ENCODE peak calls at places on chromosomes 5 and 9, in five cellular contexts. E is NCI-H510A treated with DMSO at 0.1 percent for 48 hours, C is heart left ventricle, O is BJ, Y is dorsolateral prefrontal cortex. P is an unnamed sample.

GRCh38 chr9:92159058-92159457 is 43.8 kb upstream of the SPTLC1 start:
- DNase-seq in E (no peak), C (no peak), O (no peak), Y (no peak), P (no peak)

GRCh38 chr9:72983512-72984021 is 30.7 kb upstream of the ALDH1A1 start:
- DNase-seq in E (no peak), C (no peak), O (no peak), Y (no peak), P (no peak)

GRCh38 chr9:116027511-116027910 is 126.1 kb upstream of the PAPPA start:
- DNase-seq in E (no peak), C (no peak), O (no peak), Y (no peak), P (no peak)

GRCh38 chr9:23677446-23677845 is 148.6 kb downstream of the ELAVL2 start:
- DNase-seq in E (no peak), C (no peak), O (no peak), Y (no peak), P (no peak)

GRCh38 chr5:21263361-21263760 is 1275.4 kb upstream of the CDH18 start:
- DNase-seq in E (no peak), C (no peak), O (no peak), Y (no peak), P (no peak)

GRCh38 chr5:170221319-170221718 is 11.5 kb upstream of the C5orf58 start:
- DNase-seq in E (no peak), C (no peak), O (no peak), Y (no peak), P (no peak)

GRCh38 chr9:127873223-127873691 is 4.2 kb downstream of the AK1 start:
- DNase-seq in E (no peak), C (no peak), O (no peak), Y (peak; percentile 33), P (no peak)

GRCh38 chr9:32644698-32645097 is 9.2 kb upstream of the TAF1L start:
- DNase-seq in E (no peak), C (no peak), O (peak; percentile 12), Y (no peak), P (no peak)

GRCh38 chr5:113031132-113031531 is 54.5 kb downstream of the DCP2 start:
- DNase-seq in E (no peak), C (no peak), O (no peak), Y (no peak), P (no peak)

GRCh38 chr5:14208071-14209021 is 65.2 kb downstream of the TRIO start:
- DNase-seq in E (peak; percentile 91), C (no peak), O (peak; percentile 34), Y (no peak), P (no peak)

GRCh38 chr9:31799953-31800609 is 584.4 kb upstream of the ACO1 start:
- DNase-seq in E (peak; percentile 25), C (no peak), O (no peak), Y (no peak), P (no peak)

GRCh38 chr9:125867752-125868400 is 120.7 kb downstream of the PBX3 start:
- DNase-seq in E (no peak), C (no peak), O (no peak), Y (no peak), P (no peak)

GRCh38 chr9:27248702-27249101 is 48.2 kb downstream of the EQTN start:
- DNase-seq in E (no peak), C (no peak), O (no peak), Y (no peak), P (no peak)

P was measured in type B pancreatic cell.